ENCODE peak calls at places on chromosomes 13 and 19, in eight cellular contexts. Q, Z, C, P, J, K, G and A are unnamed samples.
A peak's percentile ranks its signal among the peaks of the same experiment; 100 is the strongest.

GRCh38 chr19:15120135-15121026 is 13.2 kb downstream of the SYDE1 start:
- DNase-seq in Q (no peak), Z (no peak), C (no peak), P (no peak), J (no peak), K (no peak), G (no peak), A (no peak)

GRCh38 chr19:4575978-4576933 is 16.8 kb upstream of the SEMA6B start:
- DNase-seq in Q (peak; percentile 55), Z (peak; percentile 75), C (peak; percentile 50), P (peak; percentile 87), J (peak; percentile 60), K (peak; percentile 65), G (peak; percentile 79), A (peak; percentile 59)

GRCh38 chr19:48190288-48191284 is 20.1 kb downstream of the ZSWIM9 start:
- DNase-seq in Q (peak; percentile 9), Z (peak; percentile 71), C (peak; percentile 18), P (peak; percentile 65), J (peak; percentile 14), K (peak; percentile 63), G (no peak), A (no peak)

GRCh38 chr19:47446534-47447469 is 24.9 kb downstream of the SLC8A2 start:
- DNase-seq in Q (peak; percentile 29), Z (no peak), C (peak; percentile 26), P (peak; percentile 63), J (no peak), K (no peak), G (no peak), A (no peak)

GRCh38 chr13:105627270-105627669 is 908.2 kb downstream of the EFNB2 start:
- DNase-seq in Q (no peak), Z (no peak), C (peak; percentile 44), P (no peak), J (no peak), K (no peak), G (no peak), A (no peak)

GRCh38 chr13:31866099-31866498 is 126.8 kb downstream of the RXFP2 start:
- DNase-seq in Q (no peak), Z (no peak), C (no peak), P (no peak), J (no peak), K (no peak), G (no peak), A (no peak)

GRCh38 chr13:26377038-26377437 is 123.1 kb downstream of the CDK8 start:
- DNase-seq in Q (peak; percentile 33), Z (peak; percentile 8), C (peak; percentile 22), P (peak; percentile 8), J (no peak), K (no peak), G (no peak), A (no peak)

GRCh38 chr19:47465957-47466356 is 5.7 kb downstream of the SLC8A2 start:
- DNase-seq in Q (no peak), Z (no peak), C (no peak), P (no peak), J (no peak), K (no peak), G (no peak), A (no peak)

GRCh38 chr19:53531457-53531856 is 6.5 kb upstream of the ZNF331 start:
- DNase-seq in Q (no peak), Z (no peak), C (no peak), P (no peak), J (no peak), K (no peak), G (no peak), A (no peak)

GRCh38 chr19:52188822-52189744 is 769 bp upstream of the PPP2R1A start:
- DNase-seq in Q (no peak), Z (peak; percentile 86), C (peak; percentile 84), P (no peak), J (no peak), K (no peak), G (no peak), A (peak; percentile 86)

GRCh38 chr19:39497850-39498261 is 891 bp upstream of the DLL3 start:
- DNase-seq in Q (peak; percentile 39), Z (peak; percentile 25), C (peak; percentile 37), P (peak; percentile 63), J (no peak), K (no peak), G (no peak), A (no peak)

GRCh38 chr13:81395368-81395767 is 1054.4 kb upstream of the SPRY2 start:
- DNase-seq in Q (no peak), Z (no peak), C (no peak), P (no peak), J (no peak), K (no peak), G (peak; percentile 5), A (no peak)

GRCh38 chr19:55255618-55256423 is 3.0 kb downstream of the PPP6R1 start:
- DNase-seq in Q (peak; percentile 36), Z (no peak), C (peak; percentile 28), P (peak; percentile 83), J (no peak), K (no peak), G (peak; percentile 97), A (no peak)

GRCh38 chr19:45999653-46000121 is 4.4 kb downstream of the CCDC61 start:
- DNase-seq in Q (peak; percentile 44), Z (no peak), C (no peak), P (peak; percentile 30), J (no peak), K (no peak), G (no peak), A (peak; percentile 55)

GRCh38 chr13:30789360-30789862 is 54.1 kb downstream of the ALOX5AP start:
- DNase-seq in Q (no peak), Z (no peak), C (no peak), P (no peak), J (no peak), K (no peak), G (no peak), A (no peak)

GRCh38 chr19:5479958-5480357 is 24.7 kb downstream of the ZNRF4 start:
- DNase-seq in Q (no peak), Z (no peak), C (peak; percentile 16), P (no peak), J (no peak), K (no peak), G (no peak), A (no peak)

GRCh38 chr19:7504684-7505083 is 11.2 kb upstream of the ZNF358 start:
- DNase-seq in Q (no peak), Z (no peak), C (no peak), P (no peak), J (no peak), K (no peak), G (no peak), A (no peak)

GRCh38 chr13:74015137-74015536 is 119.1 kb downstream of the KLF12 start:
- DNase-seq in Q (no peak), Z (no peak), C (no peak), P (no peak), J (no peak), K (no peak), G (no peak), A (no peak)

GRCh38 chr13:111267205-111267604 is 53.2 kb upstream of the TEX29 start:
- DNase-seq in Q (no peak), Z (no peak), C (no peak), P (no peak), J (no peak), K (no peak), G (no peak), A (no peak)

GRCh38 chr19:4113398-4114088 is 10.4 kb downstream of the MAP2K2 start:
- DNase-seq in Q (no peak), Z (no peak), C (no peak), P (no peak), J (no peak), K (no peak), G (no peak), A (no peak)

GRCh38 chr13:29369060-29369743 is 226.3 kb downstream of the SLC7A1 start:
- DNase-seq in Q (peak; percentile 48), Z (no peak), C (peak; percentile 31), P (peak; percentile 10), J (no peak), K (peak; percentile 16), G (no peak), A (no peak)

GRCh38 chr19:50854636-50855410 is at the start of gene KLK3:
- DNase-seq in Q (no peak), Z (no peak), C (no peak), P (no peak), J (no peak), K (no peak), G (no peak), A (no peak)

GRCh38 chr13:30423891-30424290 is 1.6 kb downstream of the UBE2L5 start:
- DNase-seq in Q (no peak), Z (no peak), C (no peak), P (no peak), J (no peak), K (no peak), G (no peak), A (no peak)

GRCh38 chr19:42396248-42396541 is 6.1 kb upstream of the CNFN start:
- DNase-seq in Q (no peak), Z (no peak), C (no peak), P (no peak), J (no peak), K (no peak), G (no peak), A (no peak)

GRCh38 chr19:13083627-13084026 is 19.0 kb downstream of the LYL1 start:
- DNase-seq in Q (no peak), Z (no peak), C (no peak), P (no peak), J (no peak), K (no peak), G (no peak), A (no peak)